ENCODE peak calls at places on chromosomes 6 and 20, in nine cellular contexts. E is effector memory CD4-positive, alpha-beta T cell; M is mucosa of descending colon; X is body of pancreas; D is left ventricle myocardium inferior; K is pancreas; P is cardiac muscle cell; Q is lower lobe of right lung; U is fibroblast of mammary gland. N is an unnamed sample.

GRCh38 chr6:85669735-85670194 is 27.1 kb upstream of the SYNCRIP start:
- DNase-seq in M (no peak), K (no peak), P (no peak), U (peak; percentile 63), Q (no peak), D (no peak), E (peak; percentile 24), X (no peak), N (no peak)

GRCh38 chr6:151679081-151679480 is 128.4 kb upstream of the ESR1 start:
- DNase-seq in X (peak; percentile 19), K (no peak), Q (no peak), M (no peak), P (no peak), E (no peak), U (peak; percentile 97), D (peak; percentile 38), N (no peak)

GRCh38 chr20:2523919-2524434 is 12.4 kb upstream of the TMC2 start:
- DNase-seq in K (no peak), M (no peak), D (no peak), X (no peak), P (no peak), Q (no peak), E (no peak), U (no peak), N (no peak)

GRCh38 chr6:47722178-47722577 is 23.8 kb downstream of the ADGRF4 start:
- DNase-seq in K (no peak), D (no peak), U (no peak), X (no peak), M (no peak), Q (no peak), P (no peak), E (no peak), N (no peak)

GRCh38 chr6:147106759-147107401 is 97.3 kb upstream of the STXBP5 start:
- DNase-seq in M (no peak), X (no peak), D (no peak), E (no peak), U (peak; percentile 66), P (no peak), Q (no peak), K (no peak), N (no peak)

GRCh38 chr6:26327450-26328264 is 37.3 kb upstream of the BTN3A2 start:
- DNase-seq in E (peak; percentile 35), X (no peak), M (peak; percentile 57), U (peak; percentile 82), D (no peak), K (no peak), Q (no peak), P (no peak), N (no peak)

GRCh38 chr6:159594750-159595117 is 98.3 kb downstream of the SOD2 start:
- DNase-seq in X (no peak), M (no peak), D (no peak), E (no peak), P (no peak), U (peak; percentile 87), K (no peak), Q (no peak), N (peak; percentile 27)

GRCh38 chr20:9129756-9130155 is 60.9 kb downstream of the PLCB4 start:
- DNase-seq in P (no peak), X (no peak), K (no peak), U (no peak), D (no peak), M (no peak), Q (no peak), E (no peak), N (no peak)

GRCh38 chr20:50193851-50194830 is 3.5 kb downstream of the CEBPB start:
- DNase-seq in P (no peak), M (no peak), D (no peak), Q (peak; percentile 63), U (peak; percentile 69), K (no peak), E (no peak), X (no peak), N (no peak)

GRCh38 chr6:14783594-14783993 is 462.3 kb upstream of the JARID2 start:
- DNase-seq in Q (no peak), M (no peak), E (no peak), P (no peak), X (no peak), D (no peak), K (no peak), U (no peak), N (no peak)

GRCh38 chr20:40279390-40279789 is 409.6 kb downstream of the MAFB start:
- DNase-seq in X (no peak), U (peak; percentile 93), P (no peak), D (no peak), E (no peak), M (peak; percentile 26), K (no peak), Q (no peak), N (peak; percentile 36)

GRCh38 chr20:63033635-63034510 is 27.1 kb upstream of the BHLHE23 start:
- DNase-seq in P (no peak), U (no peak), M (no peak), E (no peak), X (no peak), Q (no peak), D (peak; percentile 1), K (no peak), N (no peak)

GRCh38 chr6:119858901-119859300 is 509.3 kb upstream of the MAN1A1 start:
- DNase-seq in X (no peak), U (peak; percentile 45), K (no peak), Q (no peak), D (no peak), M (no peak), P (no peak), E (no peak), N (peak; percentile 15)

GRCh38 chr6:119856136-119856535 is 506.6 kb upstream of the MAN1A1 start:
- DNase-seq in D (no peak), M (no peak), K (no peak), P (no peak), X (no peak), Q (no peak), E (no peak), U (no peak), N (no peak)
- H3K4me3 ChIP-seq in D (no peak overlapping the region), M (no peak overlapping the region), K (no peak overlapping the region), P (no peak overlapping the region), X (no peak overlapping the region), Q (no peak overlapping the region), E (peak overlapping the region; percentile 20), U (no peak overlapping the region), N (no peak overlapping the region)

GRCh38 chr6:87724994-87725811 is 23.2 kb upstream of the AKIRIN2 start:
- DNase-seq in X (no peak), M (no peak), Q (no peak), K (no peak), U (no peak), P (no peak), E (no peak), D (no peak), N (no peak)
- H3K4me3 ChIP-seq in X (no peak overlapping the region), M (no peak overlapping the region), Q (no peak overlapping the region), K (no peak overlapping the region), U (no peak overlapping the region), P (no peak overlapping the region), E (no peak overlapping the region), D (no peak overlapping the region), N (no peak overlapping the region)

GRCh38 chr6:87065117-87065516 is 29.8 kb downstream of the CGA start:
- DNase-seq in P (no peak), D (no peak), K (no peak), X (no peak), U (no peak), M (no peak), E (no peak), Q (no peak), N (no peak)

GRCh38 chr6:87068804-87069203 is 26.1 kb downstream of the CGA start:
- DNase-seq in Q (no peak), E (no peak), K (no peak), X (no peak), U (no peak), M (no peak), P (no peak), D (no peak), N (no peak)

GRCh38 chr6:87071683-87072082 is 23.2 kb downstream of the CGA start:
- DNase-seq in E (no peak), K (no peak), D (no peak), X (no peak), Q (no peak), U (no peak), P (no peak), M (no peak), N (no peak)

GRCh38 chr6:87070750-87071149 is 24.2 kb downstream of the CGA start:
- DNase-seq in K (no peak), D (no peak), X (no peak), E (no peak), U (no peak), Q (no peak), M (peak; percentile 52), P (no peak), N (no peak)

GRCh38 chr6:87066449-87067288 is 28.2 kb downstream of the CGA start:
- DNase-seq in M (peak; percentile 68), D (no peak), P (peak; percentile 67), K (peak; percentile 29), E (no peak), Q (no peak), X (peak; percentile 54), U (peak; percentile 69), N (peak; percentile 11)
- H3K4me3 ChIP-seq in M (no peak overlapping the region), D (no peak overlapping the region), P (no peak overlapping the region), K (no peak overlapping the region), E (no peak overlapping the region), Q (no peak overlapping the region), X (no peak overlapping the region), U (peak overlapping the region; percentile 16), N (no peak overlapping the region)

DNA sequence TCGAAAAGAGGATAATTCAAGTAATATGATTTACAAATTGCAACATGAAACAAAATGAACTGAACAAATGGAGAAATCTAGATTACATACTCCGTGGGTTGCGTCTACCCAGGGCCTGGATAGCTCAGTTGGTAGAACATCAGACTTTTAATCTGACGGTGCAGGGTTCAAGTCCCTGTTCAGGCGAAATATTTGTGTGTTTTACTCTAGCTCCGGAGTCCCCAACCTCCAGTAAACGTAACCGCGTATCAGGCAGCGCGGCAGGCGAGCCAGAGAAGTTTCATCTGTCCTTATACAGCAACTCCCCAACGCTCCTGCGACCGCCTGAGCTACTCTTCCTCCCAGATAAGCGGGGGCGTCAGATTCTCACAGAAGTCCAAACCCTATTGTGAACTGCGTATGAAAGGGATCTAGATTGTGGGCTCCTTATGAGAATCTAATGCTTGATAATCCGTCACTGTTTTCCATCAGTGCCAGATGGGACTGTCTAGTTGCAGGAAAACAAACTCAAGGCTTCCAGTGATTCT is 176.1 kb downstream of the TRIM27 start:
- DNase-seq in X (no peak), P (peak; percentile 53), U (peak; percentile 86), E (no peak), M (no peak), Q (no peak), K (no peak), D (no peak), N (peak; percentile 4)
- H3K4me3 ChIP-seq in X (no peak overlapping the region), P (peak overlapping the region; percentile 6), U (no peak overlapping the region), E (no peak overlapping the region), M (no peak overlapping the region), Q (no peak overlapping the region), K (no peak overlapping the region), D (no peak overlapping the region), N (no peak overlapping the region)